ENCODE peak calls at places on chromosomes 1 and 21, in seven cellular contexts. T is colonic mucosa, N is NCI-H187, J is lower lobe of right lung, B is caudate nucleus, Y is GM10248, S is uterus. D is an unnamed sample.

GRCh38 chr1:7389786-7390603 is 381.1 kb upstream of the VAMP3 start:
- DNase-seq in N (no peak), B (no peak), Y (no peak), S (peak), J (no peak), T (peak), D (no peak)

GRCh38 chr1:214400136-214400535 is 119.2 kb downstream of the SMYD2 start:
- DNase-seq in T (no peak), N (no peak), J (no peak), B (no peak), Y (no peak), S (no peak), D (no peak)

GRCh38 chr1:61244114-61244513 is 161.8 kb downstream of the NFIA start:
- DNase-seq in T (no peak), J (no peak), S (no peak), B (no peak), Y (no peak), N (no peak), D (no peak)

GRCh38 chr21:34187935-34188334 is 114.6 kb downstream of the MRPS6 start:
- DNase-seq in S (peak), Y (no peak), T (no peak), N (no peak), B (no peak), J (no peak), D (no peak)

GRCh38 chr1:192592981-192593683 is 17.6 kb downstream of the RGS1 start:
- DNase-seq in S (peak), T (no peak), B (no peak), Y (no peak), N (no peak), J (no peak), D (no peak)

GRCh38 chr1:180424848-180425457 is 77.4 kb downstream of the ACBD6 start:
- DNase-seq in N (peak), T (no peak), S (no peak), Y (no peak), J (no peak), B (no peak), D (no peak)

GRCh38 chr1:12811409-12811784 is 19.8 kb downstream of the PRAMEF11 start:
- DNase-seq in S (no peak), N (no peak), J (no peak), Y (no peak), T (no peak), B (no peak), D (no peak)

GRCh38 chr1:36973056-36973455 is 61.3 kb downstream of the GRIK3 start:
- DNase-seq in B (no peak), T (no peak), J (no peak), Y (no peak), S (no peak), N (no peak), D (no peak)

GRCh38 chr1:202349263-202349928 is 897 bp downstream of the PPP1R12B start:
- DNase-seq in Y (no peak), S (no peak), T (no peak), J (no peak), N (no peak), B (no peak), D (no peak)

D was measured in germinal center.